ENCODE peak calls at places on chromosome 5, in six cellular contexts. One of them, this sample, is unnamed.
A peak's percentile ranks its signal among the peaks of the same experiment; 100 is the strongest.

GRCh38 chr5:66144799-66145390 is 795 bp downstream of the SREK1 start:
- DNase-seq in fibroblast of lung: peak; percentile 64
- DNase-seq in hepatocyte: no peak
- DNase-seq in tibial nerve: no peak
- DNase-seq in cardiac muscle cell: peak; percentile 75
- DNase-seq in CD8-positive, alpha-beta memory T cell: no peak
- DNase-seq in this sample: no peak

GRCh38 chr5:160923927-160924705 is 72.1 kb upstream of the ATP10B start:
- DNase-seq in fibroblast of lung: no peak
- DNase-seq in hepatocyte: peak; percentile 81
- DNase-seq in tibial nerve: no peak
- DNase-seq in cardiac muscle cell: no peak
- DNase-seq in CD8-positive, alpha-beta memory T cell: no peak
- DNase-seq in this sample: no peak

GRCh38 chr5:176405656-176406435 is 10.5 kb downstream of the CLTB start:
- DNase-seq in fibroblast of lung: no peak
- DNase-seq in hepatocyte: peak; percentile 1
- DNase-seq in tibial nerve: no peak
- DNase-seq in cardiac muscle cell: no peak
- DNase-seq in CD8-positive, alpha-beta memory T cell: no peak
- DNase-seq in this sample: no peak

GRCh38 chr5:39159986-39160490 is 59.3 kb downstream of the FYB1 start:
- DNase-seq in fibroblast of lung: no peak
- DNase-seq in hepatocyte: no peak
- DNase-seq in tibial nerve: no peak
- DNase-seq in cardiac muscle cell: no peak
- DNase-seq in CD8-positive, alpha-beta memory T cell: no peak
- DNase-seq in this sample: no peak

GRCh38 chr5:116389601-116390000 is 185.0 kb downstream of the SEMA6A start:
- DNase-seq in fibroblast of lung: no peak
- DNase-seq in hepatocyte: no peak
- DNase-seq in tibial nerve: no peak
- DNase-seq in cardiac muscle cell: no peak
- DNase-seq in CD8-positive, alpha-beta memory T cell: no peak
- DNase-seq in this sample: no peak

GRCh38 chr5:152456815-152457443 is 51.9 kb upstream of the NMUR2 start:
- DNase-seq in fibroblast of lung: no peak
- DNase-seq in hepatocyte: no peak
- DNase-seq in tibial nerve: no peak
- DNase-seq in cardiac muscle cell: no peak
- DNase-seq in CD8-positive, alpha-beta memory T cell: no peak
- DNase-seq in this sample: no peak

GRCh38 chr5:95105638-95106037 is 179.3 kb downstream of the MCTP1 start:
- DNase-seq in fibroblast of lung: no peak
- DNase-seq in hepatocyte: no peak
- DNase-seq in tibial nerve: no peak
- DNase-seq in cardiac muscle cell: no peak
- DNase-seq in CD8-positive, alpha-beta memory T cell: no peak
- DNase-seq in this sample: no peak

GRCh38 chr5:142405814-142406395 is 81.1 kb upstream of the SPRY4 start:
- DNase-seq in fibroblast of lung: no peak
- DNase-seq in hepatocyte: no peak
- DNase-seq in tibial nerve: no peak
- DNase-seq in cardiac muscle cell: no peak
- DNase-seq in CD8-positive, alpha-beta memory T cell: no peak
- DNase-seq in this sample: no peak

GRCh38 chr5:65762234-65762633 is 40.2 kb downstream of the NLN start:
- DNase-seq in fibroblast of lung: peak; percentile 2
- DNase-seq in hepatocyte: no peak
- DNase-seq in tibial nerve: no peak
- DNase-seq in cardiac muscle cell: no peak
- DNase-seq in CD8-positive, alpha-beta memory T cell: no peak
- DNase-seq in this sample: no peak

GRCh38 chr5:112247930-112248329 is 171.1 kb downstream of the EPB41L4A start:
- DNase-seq in fibroblast of lung: no peak
- DNase-seq in hepatocyte: no peak
- DNase-seq in tibial nerve: no peak
- DNase-seq in cardiac muscle cell: no peak
- DNase-seq in CD8-positive, alpha-beta memory T cell: no peak
- DNase-seq in this sample: no peak

GRCh38 chr5:66829826-66830225 is 233.6 kb downstream of the MAST4 start:
- DNase-seq in fibroblast of lung: peak; percentile 81
- DNase-seq in hepatocyte: no peak
- DNase-seq in tibial nerve: no peak
- DNase-seq in cardiac muscle cell: no peak
- DNase-seq in CD8-positive, alpha-beta memory T cell: no peak
- DNase-seq in this sample: no peak

GRCh38 chr5:76175051-76175666 is 92.0 kb downstream of the SV2C start:
- DNase-seq in fibroblast of lung: peak; percentile 10
- DNase-seq in hepatocyte: peak; percentile 72
- DNase-seq in tibial nerve: peak; percentile 18
- DNase-seq in cardiac muscle cell: peak; percentile 62
- DNase-seq in CD8-positive, alpha-beta memory T cell: peak; percentile 23
- DNase-seq in this sample: peak; percentile 25

GRCh38 chr5:155252717-155253116 is 239.2 kb downstream of the KIF4B start:
- DNase-seq in fibroblast of lung: no peak
- DNase-seq in hepatocyte: no peak
- DNase-seq in tibial nerve: no peak
- DNase-seq in cardiac muscle cell: no peak
- DNase-seq in CD8-positive, alpha-beta memory T cell: no peak
- DNase-seq in this sample: no peak

GRCh38 chr5:145797336-145797735 is 37.8 kb downstream of the PRELID2 start:
- DNase-seq in fibroblast of lung: peak; percentile 47
- DNase-seq in hepatocyte: no peak
- DNase-seq in tibial nerve: no peak
- DNase-seq in cardiac muscle cell: no peak
- DNase-seq in CD8-positive, alpha-beta memory T cell: no peak
- DNase-seq in this sample: no peak

GRCh38 chr5:170184007-170184687 is 48.6 kb upstream of the C5orf58 start:
- DNase-seq in fibroblast of lung: peak; percentile 26
- DNase-seq in hepatocyte: peak; percentile 82
- DNase-seq in tibial nerve: no peak
- DNase-seq in cardiac muscle cell: peak; percentile 83
- DNase-seq in CD8-positive, alpha-beta memory T cell: peak; percentile 5
- DNase-seq in this sample: peak; percentile 8

GRCh38 chr5:5650949-5651348 is 228.5 kb downstream of the ICE1 start:
- DNase-seq in fibroblast of lung: no peak
- DNase-seq in hepatocyte: no peak
- DNase-seq in tibial nerve: no peak
- DNase-seq in cardiac muscle cell: no peak
- DNase-seq in CD8-positive, alpha-beta memory T cell: no peak
- DNase-seq in this sample: no peak

GRCh38 chr5:41270423-41271251 is 57.3 kb upstream of the C6 start:
- DNase-seq in fibroblast of lung: peak; percentile 62
- DNase-seq in hepatocyte: peak; percentile 68
- DNase-seq in tibial nerve: peak; percentile 31
- DNase-seq in cardiac muscle cell: peak; percentile 70
- DNase-seq in CD8-positive, alpha-beta memory T cell: no peak
- DNase-seq in this sample: peak; percentile 4

GRCh38 chr5:137630972-137631370 is 104.9 kb downstream of the KLHL3 start:
- DNase-seq in fibroblast of lung: peak; percentile 68
- DNase-seq in hepatocyte: no peak
- DNase-seq in tibial nerve: no peak
- DNase-seq in cardiac muscle cell: no peak
- DNase-seq in CD8-positive, alpha-beta memory T cell: no peak
- DNase-seq in this sample: no peak

GRCh38 chr5:71537681-71538080 is 49.5 kb upstream of the MCCC2 start:
- DNase-seq in fibroblast of lung: peak; percentile 18
- DNase-seq in hepatocyte: no peak
- DNase-seq in tibial nerve: no peak
- DNase-seq in cardiac muscle cell: no peak
- DNase-seq in CD8-positive, alpha-beta memory T cell: no peak
- DNase-seq in this sample: no peak

GRCh38 chr5:76787237-76787636 is 31.6 kb upstream of the F2RL1 start:
- DNase-seq in fibroblast of lung: peak; percentile 97
- DNase-seq in hepatocyte: peak; percentile 78
- DNase-seq in tibial nerve: peak; percentile 79
- DNase-seq in cardiac muscle cell: peak; percentile 49
- DNase-seq in CD8-positive, alpha-beta memory T cell: no peak
- DNase-seq in this sample: no peak

GRCh38 chr5:2762744-2763532 is 11.5 kb upstream of the IRX2 start:
- DNase-seq in fibroblast of lung: no peak
- DNase-seq in hepatocyte: no peak
- DNase-seq in tibial nerve: no peak
- DNase-seq in cardiac muscle cell: no peak
- DNase-seq in CD8-positive, alpha-beta memory T cell: no peak
- DNase-seq in this sample: no peak
- H3K4me3 ChIP-seq in fibroblast of lung: no peak overlapping the region
- H3K4me3 ChIP-seq in hepatocyte: no peak overlapping the region
- H3K4me3 ChIP-seq in tibial nerve: no peak overlapping the region
- H3K4me3 ChIP-seq in cardiac muscle cell: no peak overlapping the region
- H3K4me3 ChIP-seq in CD8-positive, alpha-beta memory T cell: no peak overlapping the region
- H3K4me3 ChIP-seq in this sample: no peak overlapping the region

DNA sequence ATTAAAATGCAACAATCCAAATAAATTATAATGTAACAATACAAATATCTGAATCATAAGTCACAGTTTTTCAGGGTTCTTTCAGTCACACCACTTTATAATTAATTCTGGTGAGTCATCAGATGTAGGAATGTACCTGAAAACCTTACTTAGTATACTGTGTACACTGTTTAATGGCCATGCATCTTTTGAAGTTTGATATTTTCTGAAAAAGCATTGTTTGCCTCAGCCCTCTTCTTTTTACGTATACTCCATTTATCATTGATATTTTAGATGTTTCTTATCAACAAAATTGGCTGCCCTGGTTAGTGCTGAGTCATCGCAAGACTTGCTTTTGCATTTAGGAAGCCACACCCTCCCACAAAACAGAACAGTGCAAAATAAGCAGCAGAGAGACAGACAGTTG is 218.6 kb downstream of the PJA2 start:
- DNase-seq in fibroblast of lung: peak; percentile 74
- DNase-seq in hepatocyte: no peak
- DNase-seq in tibial nerve: no peak
- DNase-seq in cardiac muscle cell: no peak
- DNase-seq in CD8-positive, alpha-beta memory T cell: no peak
- DNase-seq in this sample: peak; percentile 38
- H3K27ac ChIP-seq in fibroblast of lung: no peak overlapping the region
- H3K27ac ChIP-seq in hepatocyte: no peak overlapping the region
- H3K27ac ChIP-seq in tibial nerve: no peak overlapping the region
- H3K27ac ChIP-seq in cardiac muscle cell: no peak overlapping the region
- H3K27ac ChIP-seq in CD8-positive, alpha-beta memory T cell: no peak overlapping the region
- H3K27ac ChIP-seq in this sample: no peak overlapping the region

GRCh38 chr5:133705331-133705730 is 93.0 kb upstream of the FSTL4 start:
- DNase-seq in fibroblast of lung: no peak
- DNase-seq in hepatocyte: no peak
- DNase-seq in tibial nerve: no peak
- DNase-seq in cardiac muscle cell: no peak
- DNase-seq in CD8-positive, alpha-beta memory T cell: no peak
- DNase-seq in this sample: no peak

GRCh38 chr5:133708451-133708850 is 96.1 kb upstream of the FSTL4 start:
- DNase-seq in fibroblast of lung: no peak
- DNase-seq in hepatocyte: no peak
- DNase-seq in tibial nerve: no peak
- DNase-seq in cardiac muscle cell: no peak
- DNase-seq in CD8-positive, alpha-beta memory T cell: no peak
- DNase-seq in this sample: no peak

GRCh38 chr5:133707629-133708028 is 95.3 kb upstream of the FSTL4 start:
- DNase-seq in fibroblast of lung: no peak
- DNase-seq in hepatocyte: no peak
- DNase-seq in tibial nerve: no peak
- DNase-seq in cardiac muscle cell: no peak
- DNase-seq in CD8-positive, alpha-beta memory T cell: no peak
- DNase-seq in this sample: no peak

GRCh38 chr5:133709074-133709676 is 96.8 kb upstream of the FSTL4 start:
- DNase-seq in fibroblast of lung: peak; percentile 17
- DNase-seq in hepatocyte: peak; percentile 26
- DNase-seq in tibial nerve: no peak
- DNase-seq in cardiac muscle cell: no peak
- DNase-seq in CD8-positive, alpha-beta memory T cell: no peak
- DNase-seq in this sample: no peak

GRCh38 chr5:133706732-133707430 is 94.5 kb upstream of the FSTL4 start:
- DNase-seq in fibroblast of lung: peak; percentile 69
- DNase-seq in hepatocyte: no peak
- DNase-seq in tibial nerve: no peak
- DNase-seq in cardiac muscle cell: no peak
- DNase-seq in CD8-positive, alpha-beta memory T cell: no peak
- DNase-seq in this sample: no peak
- H3K9me3 ChIP-seq in fibroblast of lung: no peaks in the 10 kb centered on the region
- H3K9me3 ChIP-seq in hepatocyte: no peaks in the 10 kb centered on the region
- H3K9me3 ChIP-seq in tibial nerve: no peaks in the 10 kb centered on the region
- H3K9me3 ChIP-seq in cardiac muscle cell: no peaks in the 10 kb centered on the region
- H3K9me3 ChIP-seq in CD8-positive, alpha-beta memory T cell: no peaks in the 10 kb centered on the region
- H3K9me3 ChIP-seq in this sample: no peaks in the 10 kb centered on the region

GRCh38 chr5:88553926-88554325 is 285.3 kb upstream of the TMEM161B start:
- DNase-seq in fibroblast of lung: no peak
- DNase-seq in hepatocyte: no peak
- DNase-seq in tibial nerve: no peak
- DNase-seq in cardiac muscle cell: no peak
- DNase-seq in CD8-positive, alpha-beta memory T cell: no peak
- DNase-seq in this sample: no peak
- H3K4me3 ChIP-seq in fibroblast of lung: no peak overlapping the region
- H3K4me3 ChIP-seq in hepatocyte: no peak overlapping the region
- H3K4me3 ChIP-seq in tibial nerve: no peak overlapping the region
- H3K4me3 ChIP-seq in cardiac muscle cell: no peak overlapping the region
- H3K4me3 ChIP-seq in CD8-positive, alpha-beta memory T cell: no peak overlapping the region
- H3K4me3 ChIP-seq in this sample: no peak overlapping the region

GRCh38 chr5:174589599-174589998 is 134.8 kb upstream of the MSX2 start:
- DNase-seq in fibroblast of lung: peak; percentile 25
- DNase-seq in hepatocyte: no peak
- DNase-seq in tibial nerve: no peak
- DNase-seq in cardiac muscle cell: no peak
- DNase-seq in CD8-positive, alpha-beta memory T cell: no peak
- DNase-seq in this sample: no peak
- H3K27ac ChIP-seq in fibroblast of lung: no peak overlapping the region
- H3K27ac ChIP-seq in hepatocyte: no peak overlapping the region
- H3K27ac ChIP-seq in tibial nerve: no peak overlapping the region
- H3K27ac ChIP-seq in cardiac muscle cell: no peak overlapping the region
- H3K27ac ChIP-seq in CD8-positive, alpha-beta memory T cell: no peak overlapping the region
- H3K27ac ChIP-seq in this sample: no peak overlapping the region

GRCh38 chr5:141272906-141273305 is 27.7 kb downstream of the PCDHB15 start:
- DNase-seq in fibroblast of lung: no peak
- DNase-seq in hepatocyte: no peak
- DNase-seq in tibial nerve: no peak
- DNase-seq in cardiac muscle cell: no peak
- DNase-seq in CD8-positive, alpha-beta memory T cell: no peak
- DNase-seq in this sample: no peak
- H3K9me3 ChIP-seq in fibroblast of lung: no peaks in the 10 kb centered on the region
- H3K9me3 ChIP-seq in hepatocyte: peaks cover 35% of the 10 kb centered on the region
- H3K9me3 ChIP-seq in tibial nerve: peaks cover 100% of the 10 kb centered on the region
- H3K9me3 ChIP-seq in cardiac muscle cell: no peaks in the 10 kb centered on the region
- H3K9me3 ChIP-seq in CD8-positive, alpha-beta memory T cell: peaks cover 23% of the 10 kb centered on the region
- H3K9me3 ChIP-seq in this sample: peaks cover 67% of the 10 kb centered on the region

DNA sequence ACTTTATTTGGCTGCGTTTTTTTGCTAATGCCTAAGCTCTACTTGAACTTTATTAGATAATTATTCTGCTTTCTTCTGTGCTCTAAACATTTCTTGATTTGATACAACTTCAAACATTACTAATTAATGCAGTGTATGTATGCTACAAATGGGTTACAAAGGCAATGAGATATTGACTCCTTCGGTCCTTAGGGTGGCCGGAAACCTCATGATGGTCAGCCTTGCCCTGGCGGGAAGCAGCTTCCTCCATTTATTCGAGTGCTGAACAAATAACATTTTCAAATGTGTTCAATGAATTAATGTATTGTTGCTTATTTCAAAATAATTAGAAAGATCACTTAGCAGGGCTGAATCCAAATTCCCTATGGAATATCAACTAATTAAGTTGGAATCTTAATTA is 3.9 kb upstream of the LNPEP start:
- DNase-seq in fibroblast of lung: no peak
- DNase-seq in hepatocyte: no peak
- DNase-seq in tibial nerve: no peak
- DNase-seq in cardiac muscle cell: no peak
- DNase-seq in CD8-positive, alpha-beta memory T cell: no peak
- DNase-seq in this sample: no peak
- H3K4me3 ChIP-seq in fibroblast of lung: no peak overlapping the region
- H3K4me3 ChIP-seq in hepatocyte: no peak overlapping the region
- H3K4me3 ChIP-seq in tibial nerve: no peak overlapping the region
- H3K4me3 ChIP-seq in cardiac muscle cell: no peak overlapping the region
- H3K4me3 ChIP-seq in CD8-positive, alpha-beta memory T cell: peak overlapping the region; percentile 83
- H3K4me3 ChIP-seq in this sample: peak overlapping the region; percentile 98